ENCODE peak calls at places on chromosome 12, in five cellular contexts. R is stomach, L is IMR-90, F is body of pancreas, W is K562. Y is an unnamed sample.

GRCh38 chr12:89166525-89166934 is 185.8 kb downstream of the DUSP6 start:
- DNase-seq in R (no peak), L (peak; percentile 60), F (no peak), W (no peak), Y (no peak)

GRCh38 chr12:52850681-52851080 is 1.9 kb upstream of the KRT78 start:
- DNase-seq in R (no peak), L (no peak), F (no peak), W (no peak), Y (no peak)

GRCh38 chr12:118337194-118337838 is 35.4 kb downstream of the TAOK3 start:
- DNase-seq in R (no peak), L (peak; percentile 81), F (no peak), W (no peak), Y (no peak)

GRCh38 chr12:77850698-77851097 is 20.0 kb downstream of the NAV3 start:
- DNase-seq in R (no peak), L (no peak), F (no peak), W (no peak), Y (no peak)

GRCh38 chr12:1044697-1045096 is 53.7 kb downstream of the ERC1 start:
- DNase-seq in R (no peak), L (peak; percentile 53), F (no peak), W (no peak), Y (no peak)

GRCh38 chr12:122483969-122484368 is 16.8 kb downstream of the ZCCHC8 start:
- DNase-seq in R (no peak), L (no peak), F (no peak), W (no peak), Y (no peak)

GRCh38 chr12:32089156-32089950 is 17.3 kb upstream of the BICD1 start:
- DNase-seq in R (no peak), L (no peak), F (no peak), W (no peak), Y (no peak)

GRCh38 chr12:2598001-2598400 is 196.8 kb upstream of the FKBP4 start:
- DNase-seq in R (no peak), L (no peak), F (no peak), W (no peak), Y (no peak)

GRCh38 chr12:10661338-10661737 is 12.5 kb downstream of the STYK1 start:
- DNase-seq in R (no peak), L (peak; percentile 47), F (no peak), W (no peak), Y (peak; percentile 45)

GRCh38 chr12:79121486-79121885 is 256.9 kb downstream of the SYT1 start:
- DNase-seq in R (no peak), L (no peak), F (no peak), W (no peak), Y (no peak)

GRCh38 chr12:104057771-104058197 is 6.5 kb upstream of the HCFC2 start:
- DNase-seq in R (no peak), L (peak; percentile 37), F (no peak), W (peak; percentile 24), Y (no peak)

GRCh38 chr12:57985685-57986084 is 44.3 kb downstream of the ATP23 start:
- DNase-seq in R (no peak), L (no peak), F (no peak), W (no peak), Y (no peak)

GRCh38 chr12:1799068-1799881 is 21.1 kb upstream of the LRTM2 start:
- DNase-seq in R (no peak), L (no peak), F (no peak), W (no peak), Y (no peak)

GRCh38 chr12:24742378-24742777 is 206.5 kb downstream of the BCAT1 start:
- DNase-seq in R (no peak), L (no peak), F (peak; percentile 6), W (no peak), Y (peak; percentile 41)

GRCh38 chr12:93624595-93625294 is 52.3 kb downstream of the SOCS2 start:
- DNase-seq in R (no peak), L (peak; percentile 98), F (no peak), W (peak; percentile 54), Y (no peak)

GRCh38 chr12:116508145-116509121 is 50.7 kb upstream of the MAP1LC3B2 start:
- DNase-seq in R (no peak), L (no peak), F (peak; percentile 19), W (peak; percentile 78), Y (peak; percentile 39)

GRCh38 chr12:24280085-24280842 is 330.8 kb upstream of the SOX5 start:
- DNase-seq in R (no peak), L (no peak), F (no peak), W (no peak), Y (no peak)

GRCh38 chr12:591571-592505 is 71.4 kb downstream of the NINJ2 start:
- DNase-seq in R (peak; percentile 76), L (no peak), F (peak; percentile 92), W (peak; percentile 93), Y (no peak)

GRCh38 chr12:129351481-129351880 is 498.2 kb downstream of the GLT1D1 start:
- DNase-seq in R (no peak), L (no peak), F (no peak), W (no peak), Y (no peak)

DNA sequence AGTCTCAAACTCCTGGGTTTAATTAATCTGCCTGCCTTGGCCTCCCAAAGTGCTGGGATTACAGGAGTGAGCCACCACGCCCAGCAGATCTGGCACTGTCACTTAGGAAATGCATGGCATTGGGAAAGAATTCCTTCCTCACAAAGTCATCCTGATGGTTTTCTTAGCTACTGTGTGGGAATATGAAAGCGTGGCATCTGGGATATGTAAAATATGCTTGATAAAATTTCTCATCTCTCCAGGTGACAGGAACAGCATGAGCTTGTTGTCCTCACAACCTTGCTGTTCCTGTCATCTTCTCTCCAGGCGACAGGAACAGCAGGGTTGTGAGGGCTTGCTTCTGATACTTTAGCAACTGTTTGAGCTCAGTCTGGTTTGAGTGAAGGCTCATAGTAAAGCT is 16.1 kb upstream of the AICDA start:
- DNase-seq in R (no peak), L (no peak), F (no peak), W (no peak), Y (no peak)
- H3K9me3 ChIP-seq in R (no peaks in the 10 kb centered on the region), L (no peaks in the 10 kb centered on the region), F (no peaks in the 10 kb centered on the region), W (no peaks in the 10 kb centered on the region), Y (no peaks in the 10 kb centered on the region)

GRCh38 chr12:75998292-75999063 is 33.1 kb downstream of the PHLDA1 start:
- DNase-seq in R (no peak), L (no peak), F (no peak), W (no peak), Y (no peak)

GRCh38 chr12:75997658-75998057 is 33.9 kb downstream of the PHLDA1 start:
- DNase-seq in R (no peak), L (no peak), F (no peak), W (no peak), Y (no peak)

GRCh38 chr12:75996907-75997447 is 34.6 kb downstream of the PHLDA1 start:
- DNase-seq in R (no peak), L (no peak), F (no peak), W (no peak), Y (no peak)

GRCh38 chr12:75994069-75994740 is 37.4 kb downstream of the PHLDA1 start:
- DNase-seq in R (no peak), L (no peak), F (no peak), W (no peak), Y (no peak)

DNA sequence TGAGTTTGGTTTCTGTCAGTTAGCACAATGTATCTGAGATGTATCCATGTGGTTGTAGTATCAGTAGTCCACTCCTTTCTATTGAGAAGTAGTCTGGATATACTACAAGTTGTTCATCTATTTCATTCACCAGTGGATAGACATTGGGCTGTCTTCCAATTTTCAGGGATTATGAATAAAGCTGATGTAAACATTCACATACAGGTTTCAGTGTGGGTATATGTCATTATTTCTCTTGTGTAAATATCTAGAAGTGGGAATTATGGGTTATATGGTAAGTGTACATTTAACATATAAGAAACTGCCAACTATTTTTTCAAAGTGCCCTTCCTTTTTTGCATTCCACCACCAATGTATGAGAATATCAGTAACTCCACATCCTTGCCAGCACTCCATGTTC is 35.9 kb downstream of the PHLDA1 start:
- DNase-seq in R (no peak), L (peak; percentile 35), F (no peak), W (no peak), Y (no peak)
- H3K4me1 ChIP-seq in R (peaks cover 2% of the 10 kb centered on the region), L (peaks cover 6% of the 10 kb centered on the region), F (peaks cover 7% of the 10 kb centered on the region), W (peaks cover 2% of the 10 kb centered on the region), Y (no peaks in the 10 kb centered on the region)

DNA sequence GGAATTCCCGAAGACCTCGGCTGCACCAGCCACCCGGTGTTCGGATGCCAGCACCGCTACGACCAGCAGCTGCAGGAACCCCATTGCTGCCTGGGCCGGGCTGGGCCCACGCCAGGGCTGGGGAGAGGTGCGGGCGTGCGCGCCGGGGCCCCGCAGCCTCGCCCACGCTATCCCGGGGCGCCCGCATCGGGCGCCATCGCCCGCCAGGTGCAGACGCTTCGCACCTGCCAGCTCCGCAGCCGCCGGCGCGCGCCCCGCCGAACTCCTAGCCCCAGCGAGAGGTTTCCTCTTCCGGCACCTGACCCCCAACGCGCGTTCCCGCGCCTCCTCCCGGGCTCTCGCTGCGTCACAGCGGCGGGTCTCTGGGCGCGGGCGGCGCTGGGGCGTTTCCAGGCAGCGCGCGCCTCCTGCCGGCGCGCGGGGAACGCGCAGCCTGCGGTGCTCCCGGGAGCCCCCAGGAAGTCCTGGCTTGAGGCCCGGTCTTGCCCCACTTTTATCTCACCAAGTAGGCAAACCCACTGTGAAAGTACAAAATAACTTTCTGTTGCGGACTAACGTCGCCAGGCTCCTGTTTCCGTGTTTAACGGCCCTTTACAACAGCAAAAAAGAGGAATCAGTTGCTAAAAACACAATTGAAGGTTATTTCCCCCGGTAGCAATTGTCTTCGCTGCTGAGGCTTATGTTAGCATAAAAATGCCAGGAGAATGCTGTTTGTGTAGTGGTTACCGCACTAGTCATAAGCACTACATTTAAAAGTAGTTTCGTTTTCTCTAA is at the start of gene TM7SF3:
- DNase-seq in R (peak; percentile 97), L (peak; percentile 83), F (peak; percentile 97), W (peak; percentile 90), Y (peak; percentile 97)
- TF ChIP-seq POLR2A in R (no peak), L (no peak), F (peak; percentile 92), W (peak; percentile 22), Y (peak; percentile 56)

DNA sequence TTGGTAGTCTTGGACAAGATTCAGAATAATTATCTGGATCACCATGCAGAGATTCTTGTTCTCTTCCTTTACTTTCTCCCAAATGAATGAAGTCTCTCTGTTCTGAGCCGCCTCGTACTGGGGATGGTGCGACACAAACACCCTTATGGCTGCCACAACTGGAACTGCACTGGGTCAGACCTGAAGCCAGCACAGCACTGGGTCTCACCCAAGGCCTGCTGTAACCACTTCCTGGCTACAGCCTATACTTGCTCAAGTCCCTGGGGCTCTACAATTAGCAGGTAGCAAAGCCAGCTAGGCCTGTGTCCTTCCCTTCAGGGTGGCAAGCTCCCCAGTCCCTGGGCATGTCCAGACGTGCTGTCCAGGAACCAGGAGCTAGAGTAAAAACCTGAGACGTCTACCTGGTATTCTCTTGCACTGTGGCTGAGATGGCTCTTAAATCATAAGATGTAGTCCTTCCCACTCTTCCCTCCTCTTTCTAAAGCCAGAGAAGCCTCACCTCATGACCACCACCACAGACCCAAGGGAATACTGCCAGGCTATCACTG is 27.6 kb downstream of the IFNG start:
- DNase-seq in R (no peak), L (no peak), F (no peak), W (no peak), Y (no peak)
- H3K9me3 ChIP-seq in R (peaks cover 18% of the 10 kb centered on the region), L (no peaks in the 10 kb centered on the region), F (no peaks in the 10 kb centered on the region), W (no peaks in the 10 kb centered on the region), Y (peaks cover 21% of the 10 kb centered on the region)

GRCh38 chr12:124393831-124394230 is 98.9 kb downstream of the RFLNA start:
- DNase-seq in R (no peak), L (no peak), F (no peak), W (no peak), Y (no peak)
- H3K4me1 ChIP-seq in R (peaks cover 100% of the 10 kb centered on the region), L (peaks cover 41% of the 10 kb centered on the region), F (peaks cover 79% of the 10 kb centered on the region), W (peaks cover 4% of the 10 kb centered on the region), Y (peaks cover 88% of the 10 kb centered on the region)

Y was measured in transverse colon.